ENCODE peak calls at places on chromosomes 3 and 15, in seven cellular contexts. P, H, F, C, I, Z and N are unnamed samples. For H3K36me3, the result is how much of the 10 kb centered on the place peaks cover.

GRCh38 chr15:72614810-72615532 is 39.5 kb upstream of the GOLGA6B start:
- DNase-seq in P (no peak), H (no peak), F (no peak), C (peak), I (no peak), Z (no peak), N (no peak)

GRCh38 chr15:51076898-51077564 is 17.7 kb downstream of the TNFAIP8L3 start:
- DNase-seq in P (no peak), H (no peak), F (peak), C (peak), I (no peak), Z (peak), N (peak)

GRCh38 chr3:73451276-73451973 is 173.3 kb downstream of the PDZRN3 start:
- DNase-seq in P (peak), H (no peak), F (no peak), C (no peak), I (no peak), Z (no peak), N (no peak)

GRCh38 chr3:136343873-136344281 is 93.7 kb downstream of the PCCB start:
- DNase-seq in P (peak), H (peak), F (peak), C (peak), I (no peak), Z (peak), N (no peak)

GRCh38 chr3:174957581-174958001 is 98.5 kb downstream of the NAALADL2 start:
- DNase-seq in P (peak), H (no peak), F (no peak), C (no peak), I (no peak), Z (no peak), N (no peak)

GRCh38 chr15:69468241-69469121 is 15.9 kb downstream of the RPLP1 start:
- DNase-seq in P (peak), H (peak), F (no peak), C (peak), I (no peak), Z (no peak), N (no peak)

GRCh38 chr3:48564022-48564421 is 441 bp upstream of the UCN2 start:
- DNase-seq in P (peak), H (no peak), F (no peak), C (peak), I (peak), Z (no peak), N (no peak)

GRCh38 chr3:120558784-120559227 is 37.3 kb upstream of the NDUFB4 start:
- DNase-seq in P (peak), H (peak), F (peak), C (peak), I (peak), Z (peak), N (peak)

GRCh38 chr3:13235079-13235478 is 161.8 kb upstream of the IQSEC1 start:
- DNase-seq in P (no peak), H (no peak), F (peak), C (no peak), I (no peak), Z (no peak), N (peak)

GRCh38 chr3:160427832-160428424 is 21.7 kb downstream of the TRIM59 start:
- DNase-seq in P (no peak), H (no peak), F (no peak), C (no peak), I (no peak), Z (no peak), N (no peak)

GRCh38 chr3:185490241-185490640 is 8.6 kb downstream of the TMEM41A start:
- DNase-seq in P (no peak), H (no peak), F (no peak), C (no peak), I (no peak), Z (no peak), N (no peak)
- H3K36me3 ChIP-seq in P (under half), H (under half), F (half or more), C (under half), I (under half), Z (under half), N (under half)

DNA sequence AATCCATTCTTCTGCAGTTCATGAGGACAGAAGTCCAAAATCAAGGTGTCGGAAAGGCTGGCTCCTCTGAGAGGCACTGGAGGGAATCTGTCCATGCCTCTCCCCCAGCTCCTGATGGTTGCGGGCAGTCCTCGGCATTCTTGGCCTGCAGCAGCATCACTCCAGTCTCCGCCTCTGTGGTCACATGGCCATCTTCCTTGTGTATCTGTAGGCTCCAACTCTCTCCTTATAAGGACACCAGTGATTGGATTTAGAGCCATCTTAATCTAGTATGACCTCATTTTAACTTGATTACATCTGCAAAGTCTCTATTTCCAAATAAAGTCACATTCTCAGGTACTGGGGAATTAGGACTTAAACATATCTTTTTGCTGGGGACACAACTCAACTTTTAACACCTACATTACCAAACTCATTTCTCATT is 56.0 kb upstream of the FLNB start:
- DNase-seq in P (peak), H (peak), F (no peak), C (no peak), I (peak), Z (peak), N (peak)
- TF ChIP-seq POLR2A in P (peak), H (no peak), F (no peak), C (no peak), I (no peak), Z (peak), N (no peak)

DNA sequence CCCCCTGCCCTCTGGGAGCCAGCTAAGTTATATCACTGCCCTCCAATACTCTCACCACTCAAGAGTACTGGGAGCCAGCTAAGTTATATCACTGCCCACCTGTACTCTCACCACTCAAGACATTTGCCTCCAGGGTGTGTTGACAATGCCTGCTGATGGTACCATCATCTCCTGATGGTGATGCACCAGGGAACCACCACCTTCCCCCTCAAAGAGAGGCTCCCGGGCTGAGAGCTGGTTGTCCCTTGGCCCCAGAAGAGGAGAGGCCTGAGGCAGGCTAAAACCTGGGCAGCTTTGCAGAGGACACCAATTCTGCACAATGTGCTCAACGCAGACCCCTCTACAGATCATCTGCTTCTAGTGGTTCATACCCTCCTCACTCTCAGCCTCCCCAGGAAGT is 7.5 kb upstream of the HAPLN3 start:
- DNase-seq in P (no peak), H (no peak), F (no peak), C (no peak), I (no peak), Z (no peak), N (peak)
- H3K36me3 ChIP-seq in P (half or more), H (under half), F (half or more), C (under half), I (under half), Z (under half), N (half or more)

GRCh38 chr3:61562810-61563613 is 1.6 kb downstream of the PTPRG start:
- DNase-seq in P (peak), H (no peak), F (peak), C (no peak), I (no peak), Z (peak), N (no peak)

GRCh38 chr3:61559108-61559731 is 2.2 kb upstream of the PTPRG start:
- DNase-seq in P (no peak), H (no peak), F (no peak), C (no peak), I (no peak), Z (no peak), N (no peak)

GRCh38 chr3:61562042-61562809 is 855 bp downstream of the PTPRG start:
- DNase-seq in P (peak), H (no peak), F (peak), C (no peak), I (no peak), Z (no peak), N (no peak)

GRCh38 chr3:61560452-61561373 is 658 bp upstream of the PTPRG start:
- DNase-seq in P (peak), H (peak), F (peak), C (peak), I (peak), Z (peak), N (peak)

GRCh38 chr3:61561374-61562041 is at the start of gene PTPRG:
- DNase-seq in P (peak), H (peak), F (peak), C (peak), I (peak), Z (peak), N (peak)
- TF ChIP-seq POLR2A in P (peak), H (no peak), F (peak), C (no peak), I (peak), Z (peak), N (peak)

GRCh38 chr3:169255506-169255905 is 408.0 kb downstream of the MECOM start:
- DNase-seq in P (no peak), H (no peak), F (no peak), C (no peak), I (no peak), Z (no peak), N (no peak)
- H3K36me3 ChIP-seq in P (under half), H (under half), F (under half), C (under half), I (under half), Z (under half), N (under half)

DNA sequence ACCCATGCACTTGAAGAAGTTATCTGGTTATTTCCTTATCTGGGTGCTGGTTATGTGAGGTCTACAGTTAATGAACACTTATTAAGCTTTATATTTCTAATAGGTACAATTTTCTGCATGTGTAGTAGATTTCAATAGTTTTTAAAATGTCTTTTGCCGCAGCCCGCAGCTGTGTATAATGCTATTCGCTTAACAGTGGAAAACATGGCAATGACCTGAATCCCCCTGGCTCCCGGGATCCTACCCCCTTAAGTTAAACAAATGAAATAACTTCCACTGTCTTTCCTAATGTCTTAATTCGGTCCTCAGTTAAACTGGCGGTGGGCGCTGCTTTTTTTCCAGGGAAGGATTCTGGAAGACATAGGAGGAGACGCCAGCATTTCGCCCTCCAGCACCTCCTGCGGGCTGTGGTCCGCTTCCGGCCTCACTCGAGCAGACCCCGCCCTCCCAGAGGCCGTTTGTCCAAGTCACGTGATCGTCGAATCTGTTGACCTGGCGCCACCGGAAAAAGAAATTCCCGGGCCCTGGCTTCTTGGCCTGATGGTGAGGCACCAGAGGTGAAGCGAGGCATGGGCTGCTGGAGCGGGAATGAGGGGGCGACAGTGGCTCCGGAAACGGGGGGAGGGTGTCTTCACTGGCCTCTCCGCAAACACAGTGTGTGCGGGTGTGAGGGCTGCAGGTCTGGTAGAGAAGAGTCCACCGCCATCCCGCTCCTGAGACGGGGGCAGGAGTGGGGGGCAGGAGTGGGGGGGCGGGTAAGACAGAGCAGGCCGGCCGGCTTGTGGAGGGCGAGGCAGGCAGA is 45.6 kb upstream of the CSPG4 start:
- DNase-seq in P (peak), H (peak), F (peak), C (peak), I (peak), Z (peak), N (peak)
- TF ChIP-seq POLR2A in P (no peak), H (no peak), F (peak), C (no peak), I (peak), Z (no peak), N (no peak)